ENCODE peak calls at places on chromosomes 3 and 15, in ten cellular contexts. R, C, S, B, W, O, E, D, I and V are unnamed samples.

GRCh38 chr15:95760508-95760907 is 570.0 kb upstream of the NR2F2 start:
- DNase-seq in W (peak), B (peak), S (peak), E (no peak), C (no peak), R (no peak), I (no peak), O (no peak), D (peak), V (no peak)

GRCh38 chr15:57376695-57377477 is 581 bp downstream of the CGNL1 start:
- DNase-seq in I (no peak), O (no peak), B (peak), C (no peak), W (peak), S (no peak), D (peak), R (no peak), E (no peak), V (no peak)

GRCh38 chr3:61650276-61650675 is 88.9 kb downstream of the PTPRG start:
- DNase-seq in D (peak), B (no peak), E (no peak), I (no peak), S (no peak), O (no peak), C (no peak), W (peak), R (peak), V (no peak)

GRCh38 chr3:155785662-155786295 is 20.3 kb downstream of the C3orf33 start:
- DNase-seq in D (peak), R (no peak), E (no peak), S (no peak), I (no peak), O (no peak), B (no peak), C (peak), W (no peak), V (no peak)

GRCh38 chr3:71062920-71063767 is 520.4 kb downstream of the FOXP1 start:
- DNase-seq in C (peak), B (no peak), R (no peak), I (peak), O (no peak), S (no peak), D (peak), W (peak), E (peak), V (no peak)

GRCh38 chr3:126973814-126974213 is 9.1 kb upstream of the PLXNA1 start:
- DNase-seq in W (no peak), R (no peak), S (no peak), O (no peak), E (no peak), I (no peak), B (no peak), D (no peak), C (no peak), V (no peak)

GRCh38 chr3:149968216-149968615 is 2.5 kb downstream of the PFN2 start:
- DNase-seq in O (no peak), C (no peak), B (no peak), R (peak), I (no peak), W (peak), E (no peak), D (peak), S (no peak), V (no peak)

GRCh38 chr3:26438981-26439884 is 183.3 kb upstream of the LRRC3B start:
- DNase-seq in I (no peak), O (no peak), C (no peak), R (no peak), W (no peak), D (peak), B (no peak), E (no peak), S (no peak), V (no peak)

GRCh38 chr15:39936681-39937080 is 2.8 kb downstream of the EIF2AK4 start:
- DNase-seq in R (no peak), D (no peak), C (no peak), I (no peak), W (no peak), B (no peak), S (no peak), E (no peak), O (no peak), V (no peak)

GRCh38 chr3:177427540-177427939 is 230.3 kb upstream of the TBL1XR1 start:
- DNase-seq in D (peak), W (peak), I (peak), O (no peak), S (no peak), B (no peak), R (no peak), C (no peak), E (peak), V (no peak)

GRCh38 chr3:196163687-196164493 is 47.3 kb downstream of the ZDHHC19 start:
- DNase-seq in R (no peak), E (no peak), W (no peak), O (no peak), C (no peak), D (no peak), S (no peak), I (no peak), B (peak), V (no peak)

GRCh38 chr3:126134219-126134975 is 46.0 kb downstream of the ALDH1L1 start:
- DNase-seq in O (peak), C (peak), W (peak), B (peak), R (no peak), S (peak), E (peak), I (peak), D (peak), V (peak)

GRCh38 chr3:190089711-190090110 is 31.0 kb downstream of the P3H2 start:
- DNase-seq in O (no peak), D (peak), C (no peak), I (peak), E (no peak), B (no peak), R (no peak), W (no peak), S (no peak), V (no peak)

GRCh38 chr15:95394186-95395067 is 936.1 kb upstream of the NR2F2 start:
- DNase-seq in D (no peak), O (no peak), B (no peak), S (no peak), E (no peak), C (no peak), R (no peak), I (no peak), W (peak), V (no peak)

GRCh38 chr3:140341817-140342403 is 336.0 kb upstream of the TRIM42 start:
- DNase-seq in B (peak), E (no peak), O (no peak), C (no peak), R (no peak), W (no peak), S (no peak), D (no peak), I (no peak), V (no peak)

GRCh38 chr3:151016421-151016820 is 43.9 kb upstream of the CLRN1 start:
- DNase-seq in E (no peak), I (no peak), R (no peak), B (no peak), C (no peak), W (peak), S (no peak), O (no peak), D (no peak), V (no peak)

GRCh38 chr15:64187396-64188191 is 24.8 kb upstream of the PPIB start:
- DNase-seq in E (no peak), R (no peak), B (no peak), D (no peak), I (no peak), C (no peak), S (no peak), O (no peak), W (peak), V (no peak)

GRCh38 chr3:115186351-115187148 is 39.5 kb upstream of the ZBTB20 start:
- DNase-seq in W (no peak), E (no peak), R (no peak), B (no peak), S (no peak), C (no peak), D (no peak), O (no peak), I (no peak), V (no peak)

GRCh38 chr3:31709005-31709404 is 176.3 kb downstream of the STT3B start:
- DNase-seq in W (no peak), R (no peak), O (no peak), C (no peak), I (no peak), S (no peak), E (no peak), B (no peak), D (no peak), V (no peak)

GRCh38 chr3:9937839-9938238 is 4.2 kb downstream of the CRELD1 start:
- DNase-seq in C (no peak), B (no peak), O (no peak), E (no peak), W (no peak), I (no peak), D (no peak), S (no peak), R (no peak), V (no peak)

GRCh38 chr3:128328546-128329458 is 137.9 kb downstream of the DNAJB8 start:
- DNase-seq in W (no peak), C (no peak), O (no peak), I (no peak), E (no peak), S (no peak), B (no peak), D (no peak), R (no peak), V (no peak)

GRCh38 chr3:98647197-98647596 is 53.8 kb upstream of the CPOX start:
- DNase-seq in D (no peak), W (no peak), R (no peak), I (no peak), B (no peak), E (no peak), C (no peak), S (no peak), O (no peak), V (no peak)

GRCh38 chr3:139328356-139328755 is 15.5 kb upstream of the MRPS22 start:
- DNase-seq in C (no peak), R (no peak), B (no peak), O (no peak), W (no peak), E (no peak), I (no peak), D (no peak), S (no peak), V (no peak)